ENCODE peak calls at places on chromosomes 1 and 21, in five cellular contexts. P is mucosa of gallbladder, U is T-helper 1 cell, Z is GM04503, O is RWPE2. L is an unnamed sample.

GRCh38 chr1:235404190-235404589 is 37.0 kb downstream of the TBCE start:
- DNase-seq in U (no peak), O (no peak), Z (no peak), P (no peak), L (no peak)

GRCh38 chr1:151537112-151537511 is 3.0 kb upstream of the TUFT1 start:
- DNase-seq in Z (peak; percentile 75), U (no peak), P (no peak), O (peak; percentile 88), L (peak; percentile 61)

GRCh38 chr21:35528109-35529042 is 479.3 kb upstream of the RUNX1 start:
- DNase-seq in Z (no peak), O (no peak), P (no peak), U (peak; percentile 61), L (peak; percentile 28)

GRCh38 chr1:197222780-197223179 is 45.3 kb upstream of the CRB1 start:
- DNase-seq in U (no peak), Z (no peak), P (no peak), O (no peak), L (no peak)

GRCh38 chr1:204837440-204838084 is 33.1 kb upstream of the NFASC start:
- DNase-seq in Z (no peak), O (no peak), U (peak; percentile 3), P (peak; percentile 65), L (peak; percentile 40)

GRCh38 chr1:145918992-145919939 is 749 bp upstream of the PEX11B start:
- DNase-seq in Z (no peak), P (peak; percentile 60), U (no peak), O (no peak), L (peak; percentile 30)

GRCh38 chr1:229139320-229139719 is 131.6 kb upstream of the RAB4A start:
- DNase-seq in P (no peak), O (no peak), U (peak; percentile 34), Z (no peak), L (no peak)

GRCh38 chr1:47650205-47650604 is 212.4 kb downstream of the FOXD2 start:
- DNase-seq in O (peak; percentile 88), Z (no peak), U (no peak), P (peak; percentile 76), L (peak; percentile 33)

GRCh38 chr1:202806845-202807366 is 1.3 kb downstream of the KDM5B start:
- DNase-seq in U (peak; percentile 39), Z (no peak), P (no peak), O (no peak), L (no peak)

GRCh38 chr1:91744973-91745648 is 140.8 kb downstream of the TGFBR3 start:
- DNase-seq in O (no peak), P (peak; percentile 40), Z (no peak), U (no peak), L (no peak)

L was measured in stromal cell of bone marrow.